ENCODE peak calls at places on chromosome 1, in six cellular contexts. G is upper lobe of left lung, S is fibroblast of lung, A is retinal pigment epithelial cell, R is A673, O is GM12865. Z is an unnamed sample.

GRCh38 chr1:224559971-224560728 is 56.0 kb upstream of the CNIH3 start:
- DNase-seq in G (no peak), O (no peak), R (no peak), S (no peak), A (no peak), Z (no peak)

GRCh38 chr1:105260018-105260417 is 1510.3 kb downstream of the AMY1C start:
- DNase-seq in O (no peak), G (no peak), A (no peak), R (peak), S (no peak), Z (no peak)

GRCh38 chr1:7069888-7070287 is 284.6 kb downstream of the CAMTA1 start:
- DNase-seq in A (no peak), R (no peak), O (no peak), S (no peak), G (no peak), Z (peak)

GRCh38 chr1:5575396-5576110 is 416.7 kb downstream of the NPHP4 start:
- DNase-seq in S (no peak), R (no peak), G (no peak), O (no peak), A (no peak), Z (no peak)

GRCh38 chr1:86788300-86789206 is 84.2 kb downstream of the SH3GLB1 start:
- DNase-seq in A (peak), R (no peak), S (peak), O (no peak), G (peak), Z (peak)

GRCh38 chr1:54624466-54625464 is 1.4 kb upstream of the FAM151A start:
- DNase-seq in R (no peak), S (no peak), A (no peak), O (no peak), G (no peak), Z (no peak)

GRCh38 chr1:156160744-156161181 is 7.4 kb downstream of the SEMA4A start:
- DNase-seq in G (peak), A (peak), S (peak), R (peak), O (peak), Z (peak)

GRCh38 chr1:152190589-152190988 is 31.6 kb upstream of the RPTN start:
- DNase-seq in S (peak), A (no peak), R (no peak), G (no peak), O (no peak), Z (peak)

GRCh38 chr1:56806804-56807203 is 12.4 kb downstream of the FYB2 start:
- DNase-seq in A (no peak), G (no peak), O (no peak), R (no peak), S (no peak), Z (no peak)

GRCh38 chr1:212916395-212917133 is 33.8 kb upstream of the VASH2 start:
- DNase-seq in A (no peak), G (peak), O (no peak), R (peak), S (peak), Z (peak)

GRCh38 chr1:212917134-212917485 is 33.2 kb upstream of the VASH2 start:
- DNase-seq in A (no peak), O (no peak), R (no peak), G (no peak), S (no peak), Z (no peak)

GRCh38 chr1:212917858-212918257 is 32.5 kb upstream of the VASH2 start:
- DNase-seq in R (no peak), O (no peak), A (no peak), S (no peak), G (no peak), Z (no peak)

GRCh38 chr1:212914789-212915188 is 35.6 kb upstream of the VASH2 start:
- DNase-seq in G (no peak), S (no peak), A (no peak), R (no peak), O (no peak), Z (no peak)

DNA sequence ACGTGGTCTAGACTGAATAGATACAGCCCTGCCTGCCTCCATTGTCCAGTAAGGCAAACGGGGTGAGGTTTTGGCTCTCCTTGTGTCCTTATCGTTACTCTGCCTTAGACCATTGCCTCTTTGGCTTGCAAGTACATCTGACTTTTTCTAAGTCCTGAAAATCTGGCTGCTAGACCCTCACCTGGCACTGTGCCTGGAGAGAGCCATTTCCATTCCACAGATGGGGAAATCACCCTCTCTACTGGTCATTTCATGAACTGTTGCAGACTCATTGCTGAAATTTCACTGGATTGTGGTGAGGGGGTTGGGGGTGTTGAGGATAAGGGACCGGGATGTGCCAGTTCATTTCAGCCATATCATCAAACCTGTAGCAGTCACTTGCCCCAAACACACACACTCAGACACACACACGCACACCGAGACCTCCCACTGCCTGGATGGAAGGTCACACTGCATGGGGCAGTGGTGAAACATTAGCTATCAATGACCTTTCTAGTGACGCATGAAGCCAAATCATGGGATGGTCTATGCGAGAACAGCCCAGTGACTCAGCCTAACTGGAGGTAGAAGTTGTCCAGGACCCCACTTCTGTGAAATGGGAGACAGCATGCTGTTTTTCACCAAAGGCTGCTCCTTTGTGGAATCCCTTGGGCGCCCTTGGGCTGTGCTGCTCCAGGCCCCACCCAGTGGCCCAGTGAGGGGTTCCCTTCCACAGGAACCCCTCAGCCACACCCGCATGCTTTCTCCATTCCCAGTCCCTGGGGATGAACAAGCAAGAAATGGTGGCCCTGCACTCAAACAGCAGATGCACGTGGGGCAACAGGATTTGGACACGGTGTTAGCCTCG is 34.9 kb upstream of the VASH2 start:
- DNase-seq in G (no peak), S (peak), A (no peak), R (peak), O (no peak), Z (peak)
- TF ChIP-seq CTCF in G (no peak), S (peak), A (peak), R (peak), O (no peak), Z (peak)

GRCh38 chr1:36322786-36323635 is 434 bp downstream of the EVA1B start:
- DNase-seq in S (peak), R (no peak), G (no peak), A (no peak), O (peak), Z (peak)

GRCh38 chr1:36326499-36326898 is 3.1 kb upstream of the EVA1B start:
- DNase-seq in G (no peak), O (no peak), S (no peak), R (no peak), A (no peak), Z (no peak)

GRCh38 chr1:36323636-36324321 is at the start of gene EVA1B:
- DNase-seq in O (peak), R (peak), S (peak), G (peak), A (no peak), Z (peak)

GRCh38 chr1:36322085-36322785 is 1.2 kb downstream of the EVA1B start:
- DNase-seq in O (no peak), A (no peak), S (peak), R (no peak), G (no peak), Z (peak)

DNA sequence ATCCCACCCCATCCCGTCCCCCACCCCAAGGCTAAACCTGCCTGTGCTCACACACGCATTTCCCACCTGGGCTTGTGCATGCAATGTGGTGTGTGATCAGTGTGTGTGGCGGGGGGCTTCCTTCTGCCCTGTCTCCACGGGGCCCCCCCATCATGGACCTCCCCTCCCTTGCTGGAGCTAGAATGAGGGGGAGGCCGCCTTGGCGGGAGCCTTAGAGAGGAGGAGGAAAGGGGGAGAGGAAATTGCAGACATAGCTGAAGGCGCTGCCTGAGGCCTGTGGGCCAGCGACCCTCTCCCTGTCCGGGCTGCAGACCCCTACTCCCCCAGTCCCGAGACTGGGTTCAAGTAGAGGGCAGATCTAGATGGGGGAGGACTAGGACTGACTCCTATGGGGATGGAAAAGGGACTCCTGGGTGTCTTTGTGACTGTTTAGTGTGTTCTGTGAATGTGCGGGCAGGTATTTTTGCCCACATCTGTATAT is 917 bp upstream of the EVA1B start:
- DNase-seq in S (no peak), G (no peak), O (no peak), A (no peak), R (no peak), Z (peak)
- H3K4me3 ChIP-seq in S (no peak), G (peak), O (peak), A (no peak), R (peak), Z (no peak)

GRCh38 chr1:205284420-205285144 is 37.0 kb downstream of the NUAK2 start:
- DNase-seq in R (peak), O (peak), G (peak), A (no peak), S (peak), Z (peak)
- TF ChIP-seq CTCF in R (no peak), O (no peak), G (no peak), A (peak), S (no peak), Z (no peak)

GRCh38 chr1:228456252-228457016 is 30.7 kb upstream of the RNF187 start:
- DNase-seq in O (no peak), A (no peak), S (no peak), G (no peak), R (no peak), Z (no peak)

GRCh38 chr1:228457017-228457395 is 30.2 kb upstream of the RNF187 start:
- DNase-seq in S (no peak), G (no peak), O (no peak), R (no peak), A (no peak), Z (no peak)

GRCh38 chr1:228454238-228454637 is 32.9 kb upstream of the RNF187 start:
- DNase-seq in S (no peak), R (no peak), O (no peak), A (no peak), G (no peak), Z (no peak)

GRCh38 chr1:228457396-228458176 is 29.6 kb upstream of the RNF187 start:
- DNase-seq in A (peak), G (peak), R (peak), S (peak), O (peak), Z (peak)

GRCh38 chr1:228455715-228456114 is 31.5 kb upstream of the RNF187 start:
- DNase-seq in R (no peak), S (peak), G (no peak), O (no peak), A (no peak), Z (peak)
- H3K4me3 ChIP-seq in R (peak), S (no peak), G (no peak), O (no peak), A (peak), Z (peak)

GRCh38 chr1:177164380-177165068 is at the start of gene ASTN1:
- DNase-seq in O (no peak), S (no peak), R (no peak), G (no peak), A (no peak), Z (no peak)
- TF ChIP-seq CTCF in O (no peak), S (no peak), R (no peak), G (no peak), A (no peak), Z (no peak)

DNA sequence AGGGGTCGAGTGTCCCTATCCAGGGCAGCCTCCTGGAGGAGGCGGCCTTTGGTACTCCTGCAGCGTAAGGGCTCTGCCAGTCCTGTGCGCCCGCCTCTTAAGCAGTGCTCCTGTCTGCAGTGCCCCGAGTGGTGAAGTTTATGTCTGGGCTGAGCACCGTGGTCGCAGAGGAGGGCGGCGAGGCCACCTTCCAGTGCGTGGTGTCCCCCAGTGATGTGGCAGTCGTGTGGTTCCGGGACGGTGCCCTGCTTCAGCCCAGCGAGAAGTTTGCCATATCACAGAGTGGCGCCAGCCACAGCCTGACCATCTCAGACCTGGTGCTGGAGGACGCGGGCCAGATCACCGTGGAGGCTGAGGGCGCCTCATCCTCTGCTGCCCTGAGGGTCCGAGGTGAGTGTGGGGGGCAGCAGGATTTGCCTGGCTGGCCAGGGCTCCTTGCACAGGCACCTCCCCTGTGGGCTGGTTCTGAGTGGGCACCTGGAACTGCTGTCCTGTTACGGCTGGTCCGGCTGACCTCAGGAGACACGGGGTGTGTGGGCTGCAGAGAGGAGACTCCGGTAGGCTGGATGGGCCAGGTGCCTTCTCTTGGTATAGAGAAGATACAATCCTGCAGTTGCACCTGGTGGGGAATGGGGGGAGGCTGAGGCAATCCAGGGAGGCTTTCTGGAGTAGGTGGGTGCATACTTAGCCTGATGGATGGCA is 66.8 kb downstream of the OBSCN start:
- DNase-seq in G (no peak), S (no peak), O (no peak), R (no peak), A (no peak), Z (no peak)
- H3K4me3 ChIP-seq in G (no peak), S (no peak), O (no peak), R (no peak), A (no peak), Z (peak)

DNA sequence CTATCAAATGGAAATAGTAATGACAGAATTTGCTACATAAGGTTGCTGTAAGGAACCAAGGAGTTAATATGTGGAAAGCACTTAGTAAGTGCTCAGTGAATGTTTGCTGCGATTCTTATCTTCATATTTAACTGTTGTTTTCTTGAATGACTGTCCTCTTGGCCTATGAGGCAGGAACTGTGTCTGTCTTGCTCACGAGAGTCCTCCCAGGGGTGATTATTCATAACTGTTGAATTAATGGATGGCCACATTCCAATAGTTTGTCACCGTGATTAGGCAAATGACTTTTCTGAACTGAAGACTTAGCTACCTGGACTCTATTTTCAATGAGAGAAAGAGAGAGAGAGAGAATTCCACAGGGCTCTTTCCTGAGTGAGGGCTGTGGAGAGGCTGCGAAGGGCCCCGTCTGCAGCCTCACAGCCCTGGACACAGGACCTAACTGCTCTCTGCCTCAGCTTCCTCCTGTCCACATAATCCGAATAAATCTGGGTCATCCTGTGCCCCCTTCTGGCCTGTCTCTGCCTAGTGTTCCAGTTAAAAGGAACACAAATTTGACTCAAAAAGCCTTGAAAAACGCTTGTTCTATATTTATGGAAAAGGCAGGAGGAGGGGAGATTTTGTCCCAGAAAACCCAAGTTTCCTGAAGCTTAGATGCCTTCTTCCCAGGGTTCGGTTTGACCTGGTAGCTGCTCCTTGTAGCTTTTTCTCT is 8.5 kb downstream of the EDN2 start:
- DNase-seq in A (no peak), R (no peak), O (no peak), G (no peak), S (no peak), Z (no peak)
- TF ChIP-seq CTCF in A (peak), R (no peak), O (no peak), G (no peak), S (peak), Z (peak)

GRCh38 chr1:220952941-220953340 is 73.7 kb downstream of the HLX start:
- DNase-seq in G (no peak), S (no peak), A (no peak), R (no peak), O (no peak), Z (no peak)

GRCh38 chr1:220954321-220954720 is 75.1 kb downstream of the HLX start:
- DNase-seq in O (no peak), S (no peak), G (no peak), R (no peak), A (no peak), Z (no peak)

GRCh38 chr1:220950576-220950975 is 71.3 kb downstream of the HLX start:
- DNase-seq in R (no peak), O (no peak), A (no peak), S (peak), G (no peak), Z (peak)
- H3K4me3 ChIP-seq in R (no peak), O (no peak), A (no peak), S (no peak), G (no peak), Z (no peak)

DNA sequence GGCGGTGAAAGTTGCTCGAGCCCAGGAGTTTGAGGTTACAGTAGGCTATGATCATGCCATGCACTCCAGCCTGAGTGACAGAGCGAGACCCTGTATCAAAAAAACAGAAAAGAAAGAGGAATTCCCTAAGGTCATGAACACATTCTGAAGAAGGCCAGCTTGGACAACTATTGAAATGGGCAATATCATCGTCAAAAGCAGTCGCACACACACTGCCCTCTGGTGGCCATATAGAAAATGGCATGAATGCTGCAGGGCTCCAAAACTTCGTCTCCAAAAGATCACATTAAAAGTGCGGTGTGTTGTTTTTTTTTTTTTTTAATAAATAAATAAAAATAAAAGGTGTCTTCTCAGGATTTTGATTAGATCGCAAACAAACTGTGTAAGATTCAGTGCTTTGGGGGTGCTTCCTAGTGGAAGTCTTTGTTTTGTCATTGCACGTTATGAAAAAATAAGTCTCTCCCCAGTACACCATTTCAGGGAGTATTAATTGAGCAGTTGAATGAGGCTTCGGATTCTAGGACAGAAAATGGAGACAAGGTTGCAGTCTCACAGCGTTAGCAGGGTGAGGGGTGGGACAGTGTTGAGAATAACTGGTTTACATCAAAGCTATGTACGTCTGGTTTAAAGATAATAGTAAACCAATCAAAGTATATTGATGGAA is 87.5 kb upstream of the FMN2 start:
- DNase-seq in A (no peak), R (peak), O (peak), S (peak), G (no peak), Z (peak)
- TF ChIP-seq CTCF in A (peak), R (peak), O (peak), S (peak), G (peak), Z (peak)